ENCODE peak calls at places on chromosome 9, in nine cellular contexts. H, O, G, E, B, I, R, F and P are unnamed samples. For H3K27me3, the result is how much of the 10 kb centered on the place peaks cover.

GRCh38 chr9:36765077-36765390 is 192.3 kb downstream of the MELK start:
- DNase-seq in G (no peak), I (no peak), O (no peak), E (no peak), H (no peak), F (no peak), R (no peak), B (no peak), P (no peak)

GRCh38 chr9:74499770-74500583 is 2.8 kb downstream of the RORB start:
- DNase-seq in H (no peak), G (no peak), I (no peak), B (peak), E (no peak), R (peak), O (no peak), F (no peak), P (no peak)

GRCh38 chr9:79023134-79023577 is 548.6 kb upstream of the TLE4 start:
- DNase-seq in R (no peak), G (no peak), I (no peak), E (no peak), O (peak), B (peak), H (no peak), F (no peak), P (no peak)

GRCh38 chr9:87849144-87849741 is 33.4 kb upstream of the SPATA31E1 start:
- DNase-seq in H (no peak), F (no peak), E (no peak), I (no peak), O (no peak), G (no peak), R (no peak), B (no peak), P (no peak)

GRCh38 chr9:38154501-38155421 is 85.7 kb upstream of the SHB start:
- DNase-seq in G (no peak), E (no peak), O (peak), I (no peak), R (no peak), H (no peak), B (no peak), F (no peak), P (no peak)

GRCh38 chr9:37364751-37365360 is 57.6 kb upstream of the GRHPR start:
- DNase-seq in H (no peak), E (no peak), I (no peak), B (no peak), F (no peak), R (no peak), G (no peak), O (peak), P (no peak)

GRCh38 chr9:35335164-35335563 is 154.7 kb upstream of the RUSC2 start:
- DNase-seq in B (peak), H (no peak), F (no peak), O (no peak), E (no peak), I (no peak), R (no peak), G (no peak), P (no peak)

GRCh38 chr9:125296843-125297372 is 35.3 kb downstream of the GAPVD1 start:
- DNase-seq in R (no peak), G (no peak), O (no peak), I (no peak), H (no peak), E (no peak), F (no peak), B (no peak), P (no peak)

GRCh38 chr9:123851851-123852250 is 78.1 kb downstream of the DENND1A start:
- DNase-seq in R (no peak), F (no peak), I (no peak), B (no peak), H (no peak), G (no peak), O (no peak), E (no peak), P (no peak)

GRCh38 chr9:97593960-97594359 is 39.2 kb downstream of the TSTD2 start:
- DNase-seq in I (no peak), G (no peak), O (no peak), F (no peak), H (no peak), R (no peak), E (no peak), B (peak), P (no peak)

GRCh38 chr9:134814598-134815215 is 65.9 kb upstream of the FCN2 start:
- DNase-seq in F (no peak), E (no peak), O (no peak), G (no peak), R (no peak), I (no peak), B (no peak), H (no peak), P (no peak)

GRCh38 chr9:90330215-90330614 is 312.4 kb downstream of the DIRAS2 start:
- DNase-seq in G (no peak), E (no peak), I (no peak), H (no peak), O (no peak), R (no peak), F (no peak), B (no peak), P (no peak)

GRCh38 chr9:123375725-123376132 is 19.7 kb downstream of the CRB2 start:
- DNase-seq in F (no peak), R (no peak), G (no peak), O (no peak), H (no peak), I (no peak), B (peak), E (peak), P (peak)

GRCh38 chr9:80811003-80811402 is 878.3 kb downstream of the TLE1 start:
- DNase-seq in H (no peak), G (no peak), O (peak), R (no peak), E (no peak), B (peak), F (no peak), I (no peak), P (no peak)

GRCh38 chr9:12775963-12776774 is 1.3 kb downstream of the LURAP1L start:
- DNase-seq in R (peak), F (no peak), E (peak), B (peak), G (peak), H (peak), O (peak), I (peak), P (peak)

GRCh38 chr9:7129391-7129790 is 371.6 kb downstream of the KDM4C start:
- DNase-seq in R (no peak), G (no peak), B (no peak), O (peak), I (no peak), H (no peak), E (no peak), F (no peak), P (no peak)

GRCh38 chr9:107684224-107684623 is 194.7 kb upstream of the KLF4 start:
- DNase-seq in I (no peak), E (no peak), F (no peak), B (peak), G (no peak), R (no peak), O (peak), H (no peak), P (no peak)

GRCh38 chr9:23826120-23826629 is at the start of gene ELAVL2:
- DNase-seq in H (peak), R (peak), B (peak), E (peak), O (peak), I (peak), G (peak), F (no peak), P (peak)

GRCh38 chr9:122475717-122476116 is 2.0 kb downstream of the OR1J1 start:
- DNase-seq in G (no peak), I (no peak), H (no peak), E (no peak), O (no peak), R (no peak), B (no peak), F (no peak), P (no peak)

GRCh38 chr9:71755230-71755629 is 13.1 kb downstream of the CEMIP2 start:
- DNase-seq in R (no peak), O (no peak), G (no peak), E (no peak), B (no peak), H (no peak), I (no peak), F (no peak), P (no peak)

GRCh38 chr9:114908796-114909448 is 21.5 kb downstream of the TNFSF8 start:
- DNase-seq in O (peak), E (no peak), I (no peak), R (no peak), B (no peak), G (no peak), H (no peak), F (no peak), P (no peak)

GRCh38 chr9:93893899-93894690 is 61.1 kb downstream of the BARX1 start:
- DNase-seq in O (no peak), B (no peak), I (no peak), R (no peak), G (peak), F (no peak), E (no peak), H (no peak), P (no peak)

GRCh38 chr9:105067895-105068580 is 140.1 kb upstream of the ABCA1 start:
- DNase-seq in R (no peak), B (peak), I (no peak), E (no peak), O (peak), H (no peak), G (no peak), F (no peak), P (no peak)

GRCh38 chr9:94860678-94861588 is 134.4 kb downstream of the AOPEP start:
- DNase-seq in F (peak), G (no peak), R (no peak), H (peak), E (no peak), I (no peak), B (peak), O (no peak), P (no peak)

DNA sequence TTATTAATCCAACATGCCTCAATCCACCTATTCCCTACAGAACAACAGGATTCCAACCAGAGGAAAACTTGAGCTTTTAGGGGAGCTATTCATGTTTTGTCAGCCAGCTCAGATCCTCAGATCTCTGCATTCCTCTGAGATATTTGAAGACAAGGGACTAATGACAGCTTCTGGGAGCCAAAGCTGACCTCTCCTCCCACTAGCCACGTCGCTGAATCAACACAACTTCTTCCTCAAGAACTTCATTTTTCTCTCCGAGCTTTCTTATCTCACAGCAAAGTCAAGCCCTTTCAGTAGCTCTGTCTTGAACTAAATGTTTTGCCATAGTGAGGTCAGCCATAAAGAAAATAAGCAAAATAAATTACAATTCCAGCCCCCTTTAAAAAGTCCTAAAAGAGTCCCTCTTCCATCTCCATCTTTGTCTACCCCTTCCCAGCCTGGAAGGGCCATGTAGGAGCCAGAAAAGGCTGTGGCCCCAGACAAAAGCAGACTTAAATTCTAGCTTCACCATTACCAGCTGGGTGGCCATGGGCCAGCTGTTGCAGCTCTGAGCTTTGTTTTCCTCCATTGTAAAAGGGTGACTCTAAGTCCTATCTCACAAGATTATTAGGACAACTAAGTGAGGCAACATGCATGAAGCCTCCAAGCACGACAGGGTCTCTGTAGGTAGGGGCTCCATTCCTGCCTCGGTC is 65.0 kb downstream of the HSD17B3 start:
- DNase-seq in H (no peak), R (no peak), E (no peak), F (no peak), I (no peak), B (peak), O (no peak), G (no peak), P (peak)
- H3K27me3 ChIP-seq in H (under half), R (under half), E (under half), F (under half), I (under half), B (under half), O (under half), G (under half), P (under half)

GRCh38 chr9:132143359-132143758 is 18.5 kb upstream of the NTNG2 start:
- DNase-seq in R (no peak), E (no peak), G (no peak), I (no peak), F (no peak), B (no peak), H (no peak), O (no peak), P (peak)
- H3K27me3 ChIP-seq in R (under half), E (under half), G (half or more), I (under half), F (under half), B (under half), H (under half), O (under half), P (under half)

GRCh38 chr9:965497-965896 is 11.0 kb upstream of the DMRT3 start:
- DNase-seq in H (no peak), F (no peak), O (no peak), G (no peak), I (no peak), R (no peak), B (no peak), E (no peak), P (no peak)
- H3K27me3 ChIP-seq in H (under half), F (under half), O (under half), G (half or more), I (under half), R (half or more), B (half or more), E (under half), P (under half)

DNA sequence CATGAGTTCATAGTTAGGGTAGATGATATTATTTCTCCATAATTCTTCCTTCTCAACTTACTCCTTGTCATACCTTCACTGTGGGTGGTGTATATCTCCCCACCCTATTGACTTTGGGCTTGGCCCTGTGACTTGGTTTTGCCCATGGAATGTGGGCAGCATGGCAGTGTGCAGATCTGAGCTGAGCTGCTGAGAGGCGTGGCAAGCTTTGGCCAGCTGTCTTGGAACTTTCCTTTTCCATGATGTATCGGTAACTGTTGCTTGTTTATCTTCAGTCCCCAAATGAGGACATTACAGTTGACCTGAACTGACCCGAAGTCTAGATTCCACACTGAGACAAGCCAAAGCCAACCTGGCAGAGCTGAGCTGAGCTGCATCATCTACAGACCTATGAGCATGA is 70.4 kb downstream of the RALGPS1 start:
- DNase-seq in R (no peak), H (no peak), E (no peak), I (no peak), G (no peak), O (peak), B (no peak), F (no peak), P (no peak)
- H3K27me3 ChIP-seq in R (under half), H (under half), E (under half), I (under half), G (under half), O (under half), B (under half), F (under half), P (under half)

GRCh38 chr9:129178579-129178909 is 483 bp upstream of the IER5L start:
- DNase-seq in F (no peak), I (no peak), G (no peak), R (no peak), B (no peak), E (no peak), O (no peak), H (no peak), P (no peak)

GRCh38 chr9:129178983-129179382 is 922 bp upstream of the IER5L start:
- DNase-seq in G (no peak), B (no peak), O (peak), E (no peak), I (no peak), R (no peak), H (no peak), F (no peak), P (no peak)

GRCh38 chr9:129176786-129177442 is 1.1 kb downstream of the IER5L start:
- DNase-seq in E (no peak), B (peak), F (no peak), H (peak), R (peak), O (no peak), I (no peak), G (peak), P (peak)

GRCh38 chr9:129177443-129177790 is 644 bp downstream of the IER5L start:
- DNase-seq in G (no peak), I (no peak), O (no peak), F (no peak), H (no peak), E (no peak), R (no peak), B (no peak), P (no peak)

GRCh38 chr9:129177791-129178578 is at the start of gene IER5L:
- DNase-seq in R (peak), O (peak), H (peak), I (peak), F (peak), G (peak), E (peak), B (peak), P (peak)
- H3K27me3 ChIP-seq in R (under half), O (under half), H (under half), I (under half), F (under half), G (under half), E (under half), B (under half), P (under half)

GRCh38 chr9:109627042-109627441 is 128.9 kb upstream of the PTPN3 start:
- DNase-seq in E (no peak), I (no peak), F (no peak), G (no peak), O (no peak), R (peak), H (no peak), B (no peak), P (peak)

GRCh38 chr9:109624901-109625300 is 126.8 kb upstream of the PTPN3 start:
- DNase-seq in G (no peak), E (no peak), B (no peak), R (no peak), O (no peak), F (no peak), I (no peak), H (no peak), P (no peak)

GRCh38 chr9:109632817-109633216 is 134.7 kb upstream of the PTPN3 start:
- DNase-seq in G (no peak), F (no peak), I (no peak), B (no peak), R (no peak), O (no peak), H (no peak), E (no peak), P (no peak)

GRCh38 chr9:109624143-109624542 is 126.0 kb upstream of the PTPN3 start:
- DNase-seq in I (no peak), R (no peak), B (no peak), E (no peak), H (no peak), O (no peak), G (no peak), F (no peak), P (no peak)

DNA sequence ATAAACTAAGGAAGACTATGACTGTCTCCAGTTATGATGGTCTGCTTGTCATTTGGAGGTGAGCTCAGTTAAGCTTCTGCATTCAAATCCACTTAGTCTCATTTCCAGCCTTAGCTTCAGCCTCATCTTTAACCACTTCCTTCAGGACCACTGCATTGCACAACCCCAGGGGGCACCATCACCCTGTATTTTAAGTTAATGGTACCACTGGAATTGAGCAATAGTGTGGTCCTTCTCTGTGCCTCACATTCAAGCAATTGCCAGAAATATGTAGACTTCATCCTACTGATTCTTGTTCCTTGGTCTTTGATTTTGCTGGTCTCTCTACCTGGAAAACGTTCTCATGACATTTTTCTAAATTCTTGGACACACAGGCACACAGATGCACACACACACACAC is 131.5 kb upstream of the PTPN3 start:
- DNase-seq in E (no peak), O (no peak), H (no peak), R (no peak), I (no peak), G (no peak), B (no peak), F (no peak), P (no peak)
- H3K27me3 ChIP-seq in E (under half), O (under half), H (under half), R (under half), I (under half), G (under half), B (under half), F (under half), P (under half)

GRCh38 chr9:100442072-100442471 is 15.1 kb downstream of the MSANTD3 start:
- DNase-seq in R (no peak), I (no peak), O (no peak), G (no peak), H (no peak), F (no peak), E (no peak), B (no peak), P (no peak)
- H3K27me3 ChIP-seq in R (under half), I (under half), O (under half), G (under half), H (under half), F (under half), E (under half), B (under half), P (under half)

GRCh38 chr9:70073193-70073592 is 29.5 kb downstream of the MAMDC2 start:
- DNase-seq in G (no peak), E (no peak), H (no peak), O (no peak), B (peak), I (no peak), F (no peak), R (no peak), P (no peak)
- H3K27me3 ChIP-seq in G (under half), E (under half), H (under half), O (under half), B (under half), I (under half), F (under half), R (under half), P (under half)

DNA sequence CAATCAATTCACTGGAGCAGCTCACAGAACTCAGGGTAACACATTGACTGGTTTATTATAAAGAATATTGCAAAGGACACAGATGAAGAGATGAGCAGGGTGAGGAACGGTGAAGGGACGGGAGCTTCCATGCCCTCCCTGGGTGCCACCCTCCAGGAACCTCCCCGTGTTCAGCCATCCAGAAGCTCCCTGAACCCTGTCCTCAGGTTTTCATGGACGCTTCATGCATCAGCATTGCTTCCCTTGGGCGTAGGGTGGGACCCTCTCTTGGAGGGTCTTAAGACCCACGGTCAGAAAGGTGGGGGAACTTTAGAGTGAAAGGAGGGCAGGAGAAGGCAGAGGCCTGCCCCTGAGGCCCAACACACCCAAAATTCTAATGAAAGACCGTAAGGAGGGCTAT is 12.8 kb downstream of the LAMC3 start:
- DNase-seq in B (no peak), O (no peak), R (no peak), I (no peak), F (no peak), H (no peak), E (no peak), G (no peak), P (no peak)
- H3K27me3 ChIP-seq in B (under half), O (under half), R (under half), I (under half), F (under half), H (under half), E (under half), G (under half), P (under half)

DNA sequence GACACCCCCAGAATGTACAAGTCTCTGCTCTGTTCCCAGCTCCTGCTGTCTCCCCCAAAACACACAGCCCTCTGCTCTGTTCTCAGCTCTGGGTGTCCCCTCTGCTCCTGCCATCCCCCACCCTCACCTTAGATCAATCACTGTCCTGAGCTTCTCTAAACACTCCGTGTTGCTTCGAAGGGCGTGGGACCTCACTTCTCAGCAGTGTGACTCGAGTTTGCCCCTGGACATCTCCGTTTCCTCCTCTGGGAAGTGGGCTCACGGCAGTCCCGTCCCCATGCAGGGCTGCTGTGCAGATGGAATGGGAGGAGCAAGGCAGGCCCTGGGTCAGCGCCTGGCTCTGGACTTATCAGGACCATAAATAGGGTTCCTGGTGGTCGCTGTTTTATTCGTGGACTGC is 98.0 kb upstream of the RAPGEF1 start:
- DNase-seq in B (no peak), E (no peak), H (no peak), O (no peak), R (no peak), G (no peak), I (no peak), F (no peak), P (no peak)
- H3K27me3 ChIP-seq in B (under half), E (under half), H (under half), O (under half), R (under half), G (under half), I (under half), F (under half), P (under half)